ENCODE peak calls at places on chromosomes 16 and 17, in four cellular contexts. Y is heart right ventricle, Q is prostate gland, P is right cardiac atrium. A is an unnamed sample. For H3K4me1, the result is how much of the 10 kb centered on the place peaks cover.

GRCh38 chr16:70157477-70158260 is 15.9 kb upstream of the CLEC18C start:
- DNase-seq in Y (no peak), Q (peak), P (no peak), A (no peak)

GRCh38 chr16:23837553-23838308 is 1.9 kb downstream of the PRKCB start:
- DNase-seq in Y (no peak), Q (no peak), P (no peak), A (no peak)

GRCh38 chr16:22977294-22977697 is 163.3 kb downstream of the HS3ST2 start:
- DNase-seq in Y (no peak), Q (no peak), P (no peak), A (no peak)

GRCh38 chr17:51079049-51079448 is 41.6 kb downstream of the SPAG9 start:
- DNase-seq in Y (no peak), Q (no peak), P (no peak), A (no peak)

GRCh38 chr16:1914084-1914608 is 4.1 kb downstream of the HS3ST6 start:
- DNase-seq in Y (no peak), Q (no peak), P (peak), A (no peak)

GRCh38 chr17:181213-182163 is at the start of gene DOC2B:
- DNase-seq in Y (peak), Q (peak), P (peak), A (no peak)

GRCh38 chr17:68600881-68601564 is at the start of gene FAM20A:
- DNase-seq in Y (peak), Q (no peak), P (peak), A (no peak)

GRCh38 chr16:89089142-89089541 is 4.5 kb upstream of the ACSF3 start:
- DNase-seq in Y (no peak), Q (no peak), P (peak), A (no peak)

GRCh38 chr16:63361032-63361624 is 1324.9 kb upstream of the CDH8 start:
- DNase-seq in Y (no peak), Q (no peak), P (no peak), A (peak)

GRCh38 chr16:11256657-11257130 is 690 bp upstream of the SOCS1 start:
- DNase-seq in Y (peak), Q (peak), P (peak), A (peak)

GRCh38 chr16:21685034-21685455 is 21.3 kb downstream of the OTOA start:
- DNase-seq in Y (no peak), Q (no peak), P (no peak), A (no peak)

GRCh38 chr17:79803421-79803996 is 6.6 kb upstream of the CBX8 start:
- DNase-seq in Y (no peak), Q (no peak), P (peak), A (no peak)

GRCh38 chr16:2474877-2475412 is at the start of gene TBC1D24:
- DNase-seq in Y (peak), Q (peak), P (peak), A (peak)

GRCh38 chr17:28725660-28726395 is at the start of gene TLCD1:
- DNase-seq in Y (peak), Q (peak), P (peak), A (peak)

GRCh38 chr17:45757431-45758218 is 26.5 kb upstream of the CRHR1 start:
- DNase-seq in Y (no peak), Q (no peak), P (no peak), A (no peak)

GRCh38 chr16:68382296-68382718 is 66.0 kb downstream of the SMPD3 start:
- DNase-seq in Y (no peak), Q (no peak), P (no peak), A (no peak)

GRCh38 chr16:19384656-19385055 is 33.0 kb upstream of the TMC5 start:
- DNase-seq in Y (no peak), Q (peak), P (no peak), A (no peak)

GRCh38 chr16:12704492-12705111 is 99.1 kb downstream of the CPPED1 start:
- DNase-seq in Y (no peak), Q (no peak), P (no peak), A (no peak)

GRCh38 chr17:50938821-50939541 is 72.8 kb upstream of the TOB1 start:
- DNase-seq in Y (no peak), Q (no peak), P (no peak), A (no peak)

GRCh38 chr16:77376358-77376757 is 58.5 kb downstream of the ADAMTS18 start:
- DNase-seq in Y (no peak), Q (no peak), P (no peak), A (no peak)

GRCh38 chr16:50745940-50746339 is 4.1 kb downstream of the CYLD start:
- DNase-seq in Y (no peak), Q (no peak), P (no peak), A (no peak)

GRCh38 chr16:75580-76501 is 2.2 kb upstream of the MPG start:
- DNase-seq in Y (peak), Q (no peak), P (peak), A (peak)
- H3K4me1 ChIP-seq in Y (half or more), Q (under half), P (under half), A (under half)

GRCh38 chr17:61159415-61159814 is 240.2 kb upstream of the TBX2 start:
- DNase-seq in Y (no peak), Q (no peak), P (no peak), A (no peak)

GRCh38 chr17:61158372-61158771 is 241.3 kb upstream of the TBX2 start:
- DNase-seq in Y (no peak), Q (no peak), P (no peak), A (no peak)

GRCh38 chr17:61155590-61156181 is 244.0 kb upstream of the TBX2 start:
- DNase-seq in Y (no peak), Q (no peak), P (no peak), A (no peak)

GRCh38 chr17:61160789-61161440 is 238.7 kb upstream of the TBX2 start:
- DNase-seq in Y (no peak), Q (no peak), P (no peak), A (no peak)

GRCh38 chr17:61157246-61157887 is 242.3 kb upstream of the TBX2 start:
- DNase-seq in Y (no peak), Q (no peak), P (peak), A (no peak)
- H3K4me1 ChIP-seq in Y (under half), Q (under half), P (under half), A (under half)

GRCh38 chr17:39200957-39201510 is 951 bp downstream of the RPL19 start:
- DNase-seq in Y (no peak), Q (no peak), P (no peak), A (no peak)

GRCh38 chr17:39197380-39198185 is at the start of gene CACNB1:
- DNase-seq in Y (peak), Q (peak), P (peak), A (peak)

GRCh38 chr17:39199673-39199985 is 454 bp upstream of the RPL19 start:
- DNase-seq in Y (no peak), Q (no peak), P (no peak), A (no peak)

GRCh38 chr17:39198186-39198566 is 707 bp upstream of the CACNB1 start:
- DNase-seq in Y (no peak), Q (no peak), P (peak), A (peak)

DNA sequence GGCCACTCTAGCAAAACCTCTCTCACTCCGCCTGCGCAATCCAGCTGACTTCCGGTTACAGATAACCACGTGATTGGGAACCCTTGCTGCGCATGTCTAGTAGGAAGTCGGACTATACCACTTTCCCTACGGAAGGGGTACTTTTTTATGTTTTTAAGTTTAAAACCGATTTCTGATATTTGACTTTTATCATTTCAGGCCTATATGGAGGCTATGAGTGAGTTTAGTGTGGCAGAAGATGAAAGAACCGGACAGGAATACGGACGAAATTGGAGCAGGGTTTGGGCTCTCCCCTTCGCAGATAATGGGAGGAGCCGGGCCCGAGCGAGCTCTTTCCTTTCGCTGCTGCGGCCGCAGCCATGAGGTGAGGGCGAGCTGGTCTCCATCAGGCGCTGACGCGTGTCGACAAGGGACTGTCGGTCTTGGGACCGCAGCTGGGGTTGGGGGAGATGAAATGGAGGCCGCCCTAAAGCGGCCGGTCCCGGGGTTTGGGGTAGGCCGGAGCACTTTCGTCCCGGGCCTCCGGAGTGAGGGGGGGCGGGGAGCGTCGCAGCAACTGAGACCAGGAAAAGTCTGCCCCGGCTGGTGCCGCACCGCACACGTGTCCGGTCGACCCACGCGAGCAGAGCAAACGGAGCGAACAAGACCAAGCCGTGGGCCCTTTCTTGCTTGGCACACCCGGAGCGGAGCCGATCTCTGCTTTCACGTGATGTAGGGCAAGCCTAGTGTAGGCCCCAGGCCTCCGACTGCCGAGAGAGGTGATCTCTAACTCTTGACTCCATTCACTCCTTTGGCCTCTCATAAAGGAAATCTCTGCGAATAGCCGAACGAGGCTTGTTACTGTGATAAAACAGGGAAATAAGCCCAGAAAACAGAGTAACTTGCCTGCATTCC is at the start of gene RPL19:
- DNase-seq in Y (peak), Q (peak), P (peak), A (peak)
- H3K4me1 ChIP-seq in Y (under half), Q (under half), P (under half), A (half or more)

GRCh38 chr17:8153550-8153956 is 1.3 kb upstream of the PER1 start:
- DNase-seq in Y (peak), Q (no peak), P (peak), A (peak)

GRCh38 chr17:8151120-8151640 is 1.0 kb downstream of the PER1 start:
- DNase-seq in Y (peak), Q (peak), P (peak), A (peak)

GRCh38 chr17:8151641-8152111 is 528 bp downstream of the PER1 start:
- DNase-seq in Y (peak), Q (peak), P (peak), A (peak)

GRCh38 chr17:8152981-8153549 is 861 bp upstream of the PER1 start:
- DNase-seq in Y (peak), Q (no peak), P (no peak), A (peak)

GRCh38 chr17:8152112-8152775 is at the start of gene PER1:
- DNase-seq in Y (peak), Q (peak), P (peak), A (peak)
- H3K4me1 ChIP-seq in Y (under half), Q (under half), P (under half), A (under half)

GRCh38 chr17:73343739-73344454 is 32.1 kb upstream of the CDC42EP4 start:
- DNase-seq in Y (no peak), Q (no peak), P (peak), A (no peak)

GRCh38 chr17:73341350-73342056 is 29.7 kb upstream of the CDC42EP4 start:
- DNase-seq in Y (no peak), Q (no peak), P (peak), A (no peak)

GRCh38 chr17:73342549-73343167 is 30.9 kb upstream of the CDC42EP4 start:
- DNase-seq in Y (no peak), Q (no peak), P (peak), A (no peak)

GRCh38 chr17:73342057-73342522 is 30.3 kb upstream of the CDC42EP4 start:
- DNase-seq in Y (peak), Q (peak), P (peak), A (peak)

GRCh38 chr17:73343168-73343634 is 31.4 kb upstream of the CDC42EP4 start:
- DNase-seq in Y (peak), Q (no peak), P (peak), A (peak)
- H3K4me1 ChIP-seq in Y (under half), Q (under half), P (under half), A (half or more)

DNA sequence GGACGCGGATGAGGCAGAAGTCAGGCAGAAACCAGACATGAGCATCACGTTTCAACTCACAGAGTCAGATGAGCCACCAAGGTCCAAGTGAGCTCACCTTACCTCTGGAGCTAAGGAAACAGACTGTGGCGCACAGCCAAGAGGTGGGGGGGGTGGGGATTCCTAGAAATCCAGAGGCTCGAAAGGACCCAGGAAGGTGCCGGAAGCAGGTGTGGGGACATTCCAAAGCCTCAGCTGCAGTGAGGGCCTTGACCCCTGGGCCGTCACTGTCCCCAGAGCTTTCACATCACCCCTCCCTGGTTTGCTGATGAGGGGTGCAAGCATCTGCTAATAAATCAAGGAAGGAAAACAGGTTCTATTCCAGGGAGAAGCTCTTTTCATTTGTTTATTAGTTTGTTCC is 29.3 kb upstream of the RCVRN start:
- DNase-seq in Y (no peak), Q (no peak), P (no peak), A (no peak)
- H3K4me1 ChIP-seq in Y (under half), Q (under half), P (under half), A (under half)

A was measured in tibial nerve.